ENCODE peak calls at places on chromosomes 2 and 18, in ten cellular contexts. One of them, this sample, is unnamed.

GRCh38 chr2:43027103-43027482 is 199.3 kb downstream of the ZFP36L2 start:
- DNase-seq in psoas muscle: peak; percentile 18
- DNase-seq in left ventricle myocardium inferior: no peak
- DNase-seq in PC-3: no peak
- DNase-seq in spleen: peak; percentile 41
- DNase-seq in esophagus squamous epithelium: no peak
- DNase-seq in fibroblast of lung: no peak
- DNase-seq in upper lobe of right lung: no peak
- DNase-seq in CD8-positive, alpha-beta memory T cell: no peak
- DNase-seq in Karpas-422: no peak
- DNase-seq in this sample: no peak

GRCh38 chr2:4992226-4992625 is 700.0 kb upstream of the SOX11 start:
- DNase-seq in psoas muscle: no peak
- DNase-seq in left ventricle myocardium inferior: no peak
- DNase-seq in PC-3: peak; percentile 35
- DNase-seq in spleen: no peak
- DNase-seq in esophagus squamous epithelium: no peak
- DNase-seq in fibroblast of lung: peak; percentile 23
- DNase-seq in upper lobe of right lung: no peak
- DNase-seq in CD8-positive, alpha-beta memory T cell: no peak
- DNase-seq in Karpas-422: no peak
- DNase-seq in this sample: no peak

GRCh38 chr2:164606557-164606956 is 14.7 kb downstream of the GRB14 start:
- DNase-seq in psoas muscle: no peak
- DNase-seq in left ventricle myocardium inferior: no peak
- DNase-seq in PC-3: no peak
- DNase-seq in spleen: no peak
- DNase-seq in esophagus squamous epithelium: no peak
- DNase-seq in fibroblast of lung: no peak
- DNase-seq in upper lobe of right lung: no peak
- DNase-seq in CD8-positive, alpha-beta memory T cell: no peak
- DNase-seq in Karpas-422: no peak
- DNase-seq in this sample: no peak

GRCh38 chr2:175931751-175932295 is 70.2 kb downstream of the LNPK start:
- DNase-seq in psoas muscle: no peak
- DNase-seq in left ventricle myocardium inferior: no peak
- DNase-seq in PC-3: no peak
- DNase-seq in spleen: no peak
- DNase-seq in esophagus squamous epithelium: no peak
- DNase-seq in fibroblast of lung: peak; percentile 87
- DNase-seq in upper lobe of right lung: no peak
- DNase-seq in CD8-positive, alpha-beta memory T cell: no peak
- DNase-seq in Karpas-422: no peak
- DNase-seq in this sample: no peak

GRCh38 chr2:113224647-113225046 is 50.9 kb downstream of the PSD4 start:
- DNase-seq in psoas muscle: no peak
- DNase-seq in left ventricle myocardium inferior: no peak
- DNase-seq in PC-3: no peak
- DNase-seq in spleen: no peak
- DNase-seq in esophagus squamous epithelium: no peak
- DNase-seq in fibroblast of lung: no peak
- DNase-seq in upper lobe of right lung: no peak
- DNase-seq in CD8-positive, alpha-beta memory T cell: no peak
- DNase-seq in Karpas-422: no peak
- DNase-seq in this sample: no peak

GRCh38 chr18:9001209-9001608 is 101.3 kb upstream of the NDUFV2 start:
- DNase-seq in psoas muscle: no peak
- DNase-seq in left ventricle myocardium inferior: no peak
- DNase-seq in PC-3: no peak
- DNase-seq in spleen: no peak
- DNase-seq in esophagus squamous epithelium: no peak
- DNase-seq in fibroblast of lung: peak; percentile 43
- DNase-seq in upper lobe of right lung: no peak
- DNase-seq in CD8-positive, alpha-beta memory T cell: no peak
- DNase-seq in Karpas-422: no peak
- DNase-seq in this sample: no peak

GRCh38 chr2:68556384-68556783 is 87.0 kb upstream of the PROKR1 start:
- DNase-seq in psoas muscle: no peak
- DNase-seq in left ventricle myocardium inferior: no peak
- DNase-seq in PC-3: peak; percentile 41
- DNase-seq in spleen: no peak
- DNase-seq in esophagus squamous epithelium: no peak
- DNase-seq in fibroblast of lung: peak; percentile 37
- DNase-seq in upper lobe of right lung: no peak
- DNase-seq in CD8-positive, alpha-beta memory T cell: no peak
- DNase-seq in Karpas-422: no peak
- DNase-seq in this sample: no peak

GRCh38 chr18:48851563-48851962 is 99.2 kb downstream of the SMAD7 start:
- DNase-seq in psoas muscle: no peak
- DNase-seq in left ventricle myocardium inferior: peak; percentile 68
- DNase-seq in PC-3: no peak
- DNase-seq in spleen: no peak
- DNase-seq in esophagus squamous epithelium: no peak
- DNase-seq in fibroblast of lung: no peak
- DNase-seq in upper lobe of right lung: peak; percentile 78
- DNase-seq in CD8-positive, alpha-beta memory T cell: no peak
- DNase-seq in Karpas-422: no peak
- DNase-seq in this sample: peak; percentile 23

GRCh38 chr2:78541451-78542267 is 483.8 kb upstream of the REG3G start:
- DNase-seq in psoas muscle: no peak
- DNase-seq in left ventricle myocardium inferior: no peak
- DNase-seq in PC-3: peak; percentile 47
- DNase-seq in spleen: no peak
- DNase-seq in esophagus squamous epithelium: no peak
- DNase-seq in fibroblast of lung: no peak
- DNase-seq in upper lobe of right lung: no peak
- DNase-seq in CD8-positive, alpha-beta memory T cell: no peak
- DNase-seq in Karpas-422: no peak
- DNase-seq in this sample: no peak

GRCh38 chr2:55137024-55137958 is 87.0 kb upstream of the RTN4 start:
- DNase-seq in psoas muscle: no peak
- DNase-seq in left ventricle myocardium inferior: no peak
- DNase-seq in PC-3: no peak
- DNase-seq in spleen: no peak
- DNase-seq in esophagus squamous epithelium: no peak
- DNase-seq in fibroblast of lung: no peak
- DNase-seq in upper lobe of right lung: no peak
- DNase-seq in CD8-positive, alpha-beta memory T cell: no peak
- DNase-seq in Karpas-422: no peak
- DNase-seq in this sample: no peak

GRCh38 chr2:49028101-49028500 is 126.2 kb downstream of the FSHR start:
- DNase-seq in psoas muscle: no peak
- DNase-seq in left ventricle myocardium inferior: no peak
- DNase-seq in PC-3: no peak
- DNase-seq in spleen: no peak
- DNase-seq in esophagus squamous epithelium: no peak
- DNase-seq in fibroblast of lung: no peak
- DNase-seq in upper lobe of right lung: no peak
- DNase-seq in CD8-positive, alpha-beta memory T cell: no peak
- DNase-seq in Karpas-422: no peak
- DNase-seq in this sample: no peak

GRCh38 chr2:3170792-3171455 is 206.7 kb downstream of the EIPR1 start:
- DNase-seq in psoas muscle: no peak
- DNase-seq in left ventricle myocardium inferior: no peak
- DNase-seq in PC-3: no peak
- DNase-seq in spleen: peak; percentile 55
- DNase-seq in esophagus squamous epithelium: no peak
- DNase-seq in fibroblast of lung: no peak
- DNase-seq in upper lobe of right lung: no peak
- DNase-seq in CD8-positive, alpha-beta memory T cell: no peak
- DNase-seq in Karpas-422: no peak
- DNase-seq in this sample: no peak

GRCh38 chr2:15040429-15041084 is 408.0 kb downstream of the LRATD1 start:
- DNase-seq in psoas muscle: no peak
- DNase-seq in left ventricle myocardium inferior: no peak
- DNase-seq in PC-3: no peak
- DNase-seq in spleen: no peak
- DNase-seq in esophagus squamous epithelium: no peak
- DNase-seq in fibroblast of lung: peak; percentile 52
- DNase-seq in upper lobe of right lung: no peak
- DNase-seq in CD8-positive, alpha-beta memory T cell: no peak
- DNase-seq in Karpas-422: no peak
- DNase-seq in this sample: no peak

GRCh38 chr2:46167406-46167805 is 129.8 kb upstream of the EPAS1 start:
- DNase-seq in psoas muscle: no peak
- DNase-seq in left ventricle myocardium inferior: no peak
- DNase-seq in PC-3: no peak
- DNase-seq in spleen: no peak
- DNase-seq in esophagus squamous epithelium: no peak
- DNase-seq in fibroblast of lung: no peak
- DNase-seq in upper lobe of right lung: no peak
- DNase-seq in CD8-positive, alpha-beta memory T cell: no peak
- DNase-seq in Karpas-422: no peak
- DNase-seq in this sample: no peak

GRCh38 chr2:237128026-237128703 is 42.5 kb downstream of the COPS8 start:
- DNase-seq in psoas muscle: peak; percentile 95
- DNase-seq in left ventricle myocardium inferior: peak; percentile 86
- DNase-seq in PC-3: peak; percentile 93
- DNase-seq in spleen: no peak
- DNase-seq in esophagus squamous epithelium: peak; percentile 19
- DNase-seq in fibroblast of lung: peak; percentile 100
- DNase-seq in upper lobe of right lung: peak; percentile 90
- DNase-seq in CD8-positive, alpha-beta memory T cell: no peak
- DNase-seq in Karpas-422: no peak
- DNase-seq in this sample: no peak
- H3K27ac ChIP-seq in psoas muscle: peak overlapping the region; percentile 65
- H3K27ac ChIP-seq in left ventricle myocardium inferior: peak overlapping the region; percentile 47
- H3K27ac ChIP-seq in PC-3: peak overlapping the region; percentile 55
- H3K27ac ChIP-seq in spleen: no peak overlapping the region
- H3K27ac ChIP-seq in esophagus squamous epithelium: peak overlapping the region; percentile 44
- H3K27ac ChIP-seq in fibroblast of lung: peak overlapping the region; percentile 90
- H3K27ac ChIP-seq in upper lobe of right lung: no peak overlapping the region
- H3K27ac ChIP-seq in CD8-positive, alpha-beta memory T cell: no peak overlapping the region
- H3K27ac ChIP-seq in Karpas-422: no peak overlapping the region
- H3K27ac ChIP-seq in this sample: no peak overlapping the region

GRCh38 chr18:58862851-58863538 is 1.7 kb upstream of the ZNF532 start:
- DNase-seq in psoas muscle: peak; percentile 69
- DNase-seq in left ventricle myocardium inferior: peak; percentile 41
- DNase-seq in PC-3: peak; percentile 41
- DNase-seq in spleen: peak; percentile 82
- DNase-seq in esophagus squamous epithelium: no peak
- DNase-seq in fibroblast of lung: peak; percentile 69
- DNase-seq in upper lobe of right lung: peak; percentile 70
- DNase-seq in CD8-positive, alpha-beta memory T cell: peak; percentile 11
- DNase-seq in Karpas-422: peak; percentile 70
- DNase-seq in this sample: no peak

GRCh38 chr18:58866261-58867232 is 1.9 kb downstream of the ZNF532 start:
- DNase-seq in psoas muscle: no peak
- DNase-seq in left ventricle myocardium inferior: no peak
- DNase-seq in PC-3: no peak
- DNase-seq in spleen: no peak
- DNase-seq in esophagus squamous epithelium: no peak
- DNase-seq in fibroblast of lung: no peak
- DNase-seq in upper lobe of right lung: no peak
- DNase-seq in CD8-positive, alpha-beta memory T cell: no peak
- DNase-seq in Karpas-422: no peak
- DNase-seq in this sample: no peak

GRCh38 chr18:58863539-58864145 is 1.0 kb upstream of the ZNF532 start:
- DNase-seq in psoas muscle: peak; percentile 77
- DNase-seq in left ventricle myocardium inferior: peak; percentile 60
- DNase-seq in PC-3: peak; percentile 38
- DNase-seq in spleen: peak; percentile 89
- DNase-seq in esophagus squamous epithelium: no peak
- DNase-seq in fibroblast of lung: peak; percentile 53
- DNase-seq in upper lobe of right lung: peak; percentile 82
- DNase-seq in CD8-positive, alpha-beta memory T cell: peak; percentile 19
- DNase-seq in Karpas-422: peak; percentile 65
- DNase-seq in this sample: peak; percentile 24

GRCh38 chr18:58865714-58866113 is 1.0 kb downstream of the ZNF532 start:
- DNase-seq in psoas muscle: no peak
- DNase-seq in left ventricle myocardium inferior: no peak
- DNase-seq in PC-3: no peak
- DNase-seq in spleen: no peak
- DNase-seq in esophagus squamous epithelium: no peak
- DNase-seq in fibroblast of lung: no peak
- DNase-seq in upper lobe of right lung: no peak
- DNase-seq in CD8-positive, alpha-beta memory T cell: no peak
- DNase-seq in Karpas-422: no peak
- DNase-seq in this sample: no peak

GRCh38 chr18:58865009-58865345 is 300 bp downstream of the ZNF532 start:
- DNase-seq in psoas muscle: no peak
- DNase-seq in left ventricle myocardium inferior: no peak
- DNase-seq in PC-3: no peak
- DNase-seq in spleen: no peak
- DNase-seq in esophagus squamous epithelium: no peak
- DNase-seq in fibroblast of lung: no peak
- DNase-seq in upper lobe of right lung: no peak
- DNase-seq in CD8-positive, alpha-beta memory T cell: no peak
- DNase-seq in Karpas-422: no peak
- DNase-seq in this sample: no peak
- H3K4me1 ChIP-seq in psoas muscle: peaks cover 70% of the 10 kb centered on the region
- H3K4me1 ChIP-seq in left ventricle myocardium inferior: peaks cover 82% of the 10 kb centered on the region
- H3K4me1 ChIP-seq in PC-3: peaks cover 68% of the 10 kb centered on the region
- H3K4me1 ChIP-seq in spleen: peaks cover 54% of the 10 kb centered on the region
- H3K4me1 ChIP-seq in esophagus squamous epithelium: peaks cover 21% of the 10 kb centered on the region
- H3K4me1 ChIP-seq in fibroblast of lung: peaks cover 12% of the 10 kb centered on the region
- H3K4me1 ChIP-seq in upper lobe of right lung: peaks cover 46% of the 10 kb centered on the region
- H3K4me1 ChIP-seq in CD8-positive, alpha-beta memory T cell: no peaks in the 10 kb centered on the region
- H3K4me1 ChIP-seq in Karpas-422: peaks cover 23% of the 10 kb centered on the region
- H3K4me1 ChIP-seq in this sample: peaks cover 6% of the 10 kb centered on the region

GRCh38 chr18:70781860-70782453 is 493.1 kb downstream of the SOCS6 start:
- DNase-seq in psoas muscle: no peak
- DNase-seq in left ventricle myocardium inferior: peak; percentile 15
- DNase-seq in PC-3: peak; percentile 72
- DNase-seq in spleen: no peak
- DNase-seq in esophagus squamous epithelium: no peak
- DNase-seq in fibroblast of lung: peak; percentile 26
- DNase-seq in upper lobe of right lung: no peak
- DNase-seq in CD8-positive, alpha-beta memory T cell: peak; percentile 70
- DNase-seq in Karpas-422: peak; percentile 93
- DNase-seq in this sample: peak; percentile 21
- H3K27ac ChIP-seq in psoas muscle: no peak overlapping the region
- H3K27ac ChIP-seq in left ventricle myocardium inferior: no peak overlapping the region
- H3K27ac ChIP-seq in PC-3: no peak overlapping the region
- H3K27ac ChIP-seq in spleen: no peak overlapping the region
- H3K27ac ChIP-seq in esophagus squamous epithelium: no peak overlapping the region
- H3K27ac ChIP-seq in fibroblast of lung: no peak overlapping the region
- H3K27ac ChIP-seq in upper lobe of right lung: no peak overlapping the region
- H3K27ac ChIP-seq in CD8-positive, alpha-beta memory T cell: no peak overlapping the region
- H3K27ac ChIP-seq in Karpas-422: no peak overlapping the region
- H3K27ac ChIP-seq in this sample: no peak overlapping the region

DNA sequence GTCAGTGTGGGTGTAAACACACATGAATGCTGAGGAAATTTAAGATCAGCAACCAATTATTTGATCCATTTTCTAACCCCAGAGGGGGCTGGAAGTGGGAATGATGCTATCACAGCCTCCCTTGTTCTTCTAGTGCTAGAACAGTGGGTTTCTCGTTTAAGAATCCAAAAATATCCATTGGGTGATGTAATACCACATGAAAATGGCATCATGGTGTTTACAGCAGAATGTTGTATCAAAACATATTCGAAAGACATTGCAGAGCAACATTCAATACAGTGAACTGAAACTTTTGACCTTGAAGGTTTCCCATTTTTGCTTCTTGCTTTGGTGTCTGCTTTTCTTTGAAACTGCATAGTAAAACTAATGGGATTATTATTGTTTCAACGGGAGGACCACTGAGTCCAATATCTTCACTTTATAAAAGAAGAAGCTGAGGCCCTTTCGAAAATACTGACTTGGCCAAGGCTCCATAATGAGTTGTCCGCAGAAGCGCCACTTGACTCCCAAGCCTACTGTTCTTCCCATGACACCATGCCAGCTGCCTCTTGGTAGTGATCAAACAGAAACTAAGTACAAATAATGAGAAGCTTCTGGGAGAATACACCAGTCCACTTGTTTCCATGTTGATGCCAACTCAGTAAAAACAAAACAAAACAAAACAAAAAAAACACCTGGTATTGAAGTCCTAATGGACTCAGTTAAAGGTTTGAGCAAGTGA is 106.1 kb downstream of the COLEC12 start:
- DNase-seq in psoas muscle: no peak
- DNase-seq in left ventricle myocardium inferior: no peak
- DNase-seq in PC-3: no peak
- DNase-seq in spleen: no peak
- DNase-seq in esophagus squamous epithelium: no peak
- DNase-seq in fibroblast of lung: no peak
- DNase-seq in upper lobe of right lung: no peak
- DNase-seq in CD8-positive, alpha-beta memory T cell: no peak
- DNase-seq in Karpas-422: no peak
- DNase-seq in this sample: no peak
- H3K4me1 ChIP-seq in psoas muscle: no peaks in the 10 kb centered on the region
- H3K4me1 ChIP-seq in left ventricle myocardium inferior: peaks cover 27% of the 10 kb centered on the region
- H3K4me1 ChIP-seq in PC-3: no peaks in the 10 kb centered on the region
- H3K4me1 ChIP-seq in spleen: no peaks in the 10 kb centered on the region
- H3K4me1 ChIP-seq in esophagus squamous epithelium: peaks cover 8% of the 10 kb centered on the region
- H3K4me1 ChIP-seq in fibroblast of lung: peaks cover 4% of the 10 kb centered on the region
- H3K4me1 ChIP-seq in upper lobe of right lung: peaks cover 8% of the 10 kb centered on the region
- H3K4me1 ChIP-seq in CD8-positive, alpha-beta memory T cell: no peaks in the 10 kb centered on the region
- H3K4me1 ChIP-seq in Karpas-422: no peaks in the 10 kb centered on the region
- H3K4me1 ChIP-seq in this sample: no peaks in the 10 kb centered on the region